ENCODE peak calls at places on chromosome 22, in four cellular contexts. One of them, this sample, is unnamed.

GRCh38 chr22:36971726-36972125 is 47.5 kb downstream of the TST start:
- DNase-seq in GM12878: no peak
- DNase-seq in K562: no peak
- DNase-seq in SK-N-SH: no peak
- DNase-seq in this sample: no peak

GRCh38 chr22:17171313-17172171 is 12.5 kb upstream of the HDHD5 start:
- DNase-seq in GM12878: no peak
- DNase-seq in K562: peak
- DNase-seq in SK-N-SH: peak
- DNase-seq in this sample: peak

GRCh38 chr22:28604961-28605360 is 74.7 kb downstream of the TTC28 start:
- DNase-seq in GM12878: no peak
- DNase-seq in K562: no peak
- DNase-seq in SK-N-SH: no peak
- DNase-seq in this sample: no peak

GRCh38 chr22:37643225-37643847 is 3.9 kb downstream of the SH3BP1 start:
- DNase-seq in GM12878: no peak
- DNase-seq in K562: peak
- DNase-seq in SK-N-SH: peak
- DNase-seq in this sample: peak

GRCh38 chr22:30889268-30889995 is 79.1 kb downstream of the MORC2 start:
- DNase-seq in GM12878: no peak
- DNase-seq in K562: no peak
- DNase-seq in SK-N-SH: peak
- DNase-seq in this sample: no peak

GRCh38 chr22:30556388-30556787 is 9.8 kb upstream of the SEC14L6 start:
- DNase-seq in GM12878: no peak
- DNase-seq in K562: no peak
- DNase-seq in SK-N-SH: peak
- DNase-seq in this sample: no peak

GRCh38 chr22:37904572-37905533 is 1.2 kb upstream of the MICALL1 start:
- DNase-seq in GM12878: no peak
- DNase-seq in K562: peak
- DNase-seq in SK-N-SH: peak
- DNase-seq in this sample: no peak

GRCh38 chr22:39414886-39415285 is 15.3 kb downstream of the TAB1 start:
- DNase-seq in GM12878: no peak
- DNase-seq in K562: no peak
- DNase-seq in SK-N-SH: no peak
- DNase-seq in this sample: no peak

GRCh38 chr22:24803064-24803542 is 2.9 kb upstream of the SGSM1 start:
- DNase-seq in GM12878: no peak
- DNase-seq in K562: peak
- DNase-seq in SK-N-SH: peak
- DNase-seq in this sample: peak

GRCh38 chr22:27115816-27116256 is 458.4 kb downstream of the MIAT start:
- DNase-seq in GM12878: no peak
- DNase-seq in K562: no peak
- DNase-seq in SK-N-SH: no peak
- DNase-seq in this sample: no peak

GRCh38 chr22:33302049-33302545 is 243.9 kb upstream of the SYN3 start:
- DNase-seq in GM12878: peak
- DNase-seq in K562: peak
- DNase-seq in SK-N-SH: peak
- DNase-seq in this sample: peak

GRCh38 chr22:24285245-24285644 is 14.6 kb downstream of the SPECC1L start:
- DNase-seq in GM12878: no peak
- DNase-seq in K562: no peak
- DNase-seq in SK-N-SH: no peak
- DNase-seq in this sample: no peak

GRCh38 chr22:37913233-37913721 is 7.2 kb downstream of the MICALL1 start:
- DNase-seq in GM12878: no peak
- DNase-seq in K562: peak
- DNase-seq in SK-N-SH: no peak
- DNase-seq in this sample: no peak

GRCh38 chr22:27825174-27825573 is 23.6 kb upstream of the MN1 start:
- DNase-seq in GM12878: no peak
- DNase-seq in K562: peak
- DNase-seq in SK-N-SH: no peak
- DNase-seq in this sample: peak

GRCh38 chr22:30920407-30920806 is 48.2 kb downstream of the MORC2 start:
- DNase-seq in GM12878: peak
- DNase-seq in K562: peak
- DNase-seq in SK-N-SH: peak
- DNase-seq in this sample: peak

GRCh38 chr22:37496651-37497599 is 10.7 kb upstream of the MFNG start:
- DNase-seq in GM12878: no peak
- DNase-seq in K562: no peak
- DNase-seq in SK-N-SH: peak
- DNase-seq in this sample: peak

GRCh38 chr22:38406617-38407016 is 48.4 kb downstream of the KCNJ4 start:
- DNase-seq in GM12878: no peak
- DNase-seq in K562: no peak
- DNase-seq in SK-N-SH: no peak
- DNase-seq in this sample: no peak

GRCh38 chr22:39248254-39248653 is 3.5 kb upstream of the PDGFB start:
- DNase-seq in GM12878: no peak
- DNase-seq in K562: no peak
- DNase-seq in SK-N-SH: no peak
- DNase-seq in this sample: no peak

GRCh38 chr22:28922540-28923244 is 39.3 kb downstream of the ZNRF3 start:
- DNase-seq in GM12878: no peak
- DNase-seq in K562: no peak
- DNase-seq in SK-N-SH: no peak
- DNase-seq in this sample: no peak

DNA sequence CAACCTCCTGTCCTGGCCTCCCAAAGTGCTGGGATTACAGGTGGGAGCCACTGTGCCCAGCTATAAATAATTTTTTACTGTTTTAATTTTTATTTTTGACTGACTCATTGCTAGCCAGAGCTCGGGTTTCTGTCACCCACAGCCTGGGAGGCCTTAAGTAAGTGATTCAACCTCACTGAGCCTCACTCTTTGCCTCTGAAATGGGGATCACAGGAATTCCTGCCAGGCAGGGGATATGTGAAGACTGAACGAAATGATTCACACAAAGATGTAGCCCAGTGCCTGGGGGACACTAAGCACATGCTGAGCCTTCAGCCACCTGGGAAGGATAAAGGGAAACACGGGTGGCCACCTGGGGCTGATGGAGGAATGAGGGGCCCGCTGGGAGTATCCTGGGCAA is 3.8 kb upstream of the LRRC74B start:
- DNase-seq in GM12878: no peak
- DNase-seq in K562: no peak
- DNase-seq in SK-N-SH: no peak
- DNase-seq in this sample: no peak
- TF ChIP-seq USF1 in GM12878: no peak
- TF ChIP-seq USF1 in K562: no peak
- TF ChIP-seq USF1 in SK-N-SH: no peak
- TF ChIP-seq USF1 in this sample: no peak

GRCh38 chr22:31977939-31978338 is 33.6 kb downstream of the YWHAH start:
- DNase-seq in GM12878: no peak
- DNase-seq in K562: no peak
- DNase-seq in SK-N-SH: no peak
- DNase-seq in this sample: no peak
- TF ChIP-seq USF1 in GM12878: no peak
- TF ChIP-seq USF1 in K562: no peak
- TF ChIP-seq USF1 in SK-N-SH: no peak
- TF ChIP-seq USF1 in this sample: no peak

GRCh38 chr22:35477911-35478582 is 62.6 kb upstream of the RASD2 start:
- DNase-seq in GM12878: no peak
- DNase-seq in K562: peak
- DNase-seq in SK-N-SH: peak
- DNase-seq in this sample: no peak
- TF ChIP-seq USF1 in GM12878: no peak
- TF ChIP-seq USF1 in K562: no peak
- TF ChIP-seq USF1 in SK-N-SH: no peak
- TF ChIP-seq USF1 in this sample: no peak

DNA sequence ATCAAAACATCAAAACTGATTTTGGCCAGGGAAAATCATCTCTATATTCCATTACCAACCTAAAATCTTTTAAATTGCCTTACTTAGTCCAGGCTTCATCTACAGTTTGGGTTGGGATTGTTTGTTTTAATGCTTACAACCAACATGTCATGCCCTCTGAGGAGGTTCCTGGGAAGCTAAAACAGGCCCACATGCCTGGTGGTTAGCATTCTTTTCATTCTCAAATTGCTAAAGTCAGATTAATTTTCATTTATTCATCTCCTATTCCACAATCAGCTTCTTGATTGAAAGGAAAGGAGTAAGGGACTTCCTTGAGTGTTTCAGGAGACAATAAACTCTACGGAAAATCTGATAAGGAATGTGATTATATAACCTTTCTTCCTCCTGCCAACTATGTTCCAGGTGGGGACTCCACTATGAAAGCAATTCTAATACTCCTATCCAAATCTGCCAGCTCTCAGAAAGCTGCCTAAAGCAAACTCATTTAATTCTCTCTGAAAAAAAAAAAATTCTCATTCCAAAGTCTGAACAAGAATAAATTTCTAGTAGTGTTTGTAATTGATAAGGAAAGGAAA is 30.8 kb downstream of the MRTFA start:
- DNase-seq in GM12878: no peak
- DNase-seq in K562: no peak
- DNase-seq in SK-N-SH: no peak
- DNase-seq in this sample: no peak
- TF ChIP-seq USF1 in GM12878: no peak
- TF ChIP-seq USF1 in K562: no peak
- TF ChIP-seq USF1 in SK-N-SH: no peak
- TF ChIP-seq USF1 in this sample: no peak

DNA sequence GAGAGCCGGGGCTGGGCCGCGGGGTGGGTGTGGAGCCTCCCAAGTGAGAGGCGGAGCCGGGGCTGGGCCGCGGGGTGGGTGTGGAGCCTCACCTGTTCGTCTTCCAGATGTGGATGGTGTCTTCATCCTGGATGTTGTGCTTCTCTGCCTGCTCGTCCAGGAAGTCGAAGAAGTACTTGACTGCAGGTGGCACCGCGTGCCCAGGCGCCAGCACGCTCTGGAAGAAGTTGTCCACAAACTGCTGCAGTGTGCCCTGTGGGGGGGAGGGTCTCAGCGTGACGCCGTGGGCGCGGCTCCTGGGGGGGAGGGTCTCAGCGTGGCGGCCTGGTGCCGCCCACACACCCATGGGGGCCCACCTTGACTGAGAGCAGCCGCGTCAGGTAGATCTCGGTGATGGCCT is 7.6 kb upstream of the MAPK11 start:
- DNase-seq in GM12878: no peak
- DNase-seq in K562: no peak
- DNase-seq in SK-N-SH: no peak
- DNase-seq in this sample: no peak
- TF ChIP-seq USF1 in GM12878: no peak
- TF ChIP-seq USF1 in K562: no peak
- TF ChIP-seq USF1 in SK-N-SH: no peak
- TF ChIP-seq USF1 in this sample: no peak

DNA sequence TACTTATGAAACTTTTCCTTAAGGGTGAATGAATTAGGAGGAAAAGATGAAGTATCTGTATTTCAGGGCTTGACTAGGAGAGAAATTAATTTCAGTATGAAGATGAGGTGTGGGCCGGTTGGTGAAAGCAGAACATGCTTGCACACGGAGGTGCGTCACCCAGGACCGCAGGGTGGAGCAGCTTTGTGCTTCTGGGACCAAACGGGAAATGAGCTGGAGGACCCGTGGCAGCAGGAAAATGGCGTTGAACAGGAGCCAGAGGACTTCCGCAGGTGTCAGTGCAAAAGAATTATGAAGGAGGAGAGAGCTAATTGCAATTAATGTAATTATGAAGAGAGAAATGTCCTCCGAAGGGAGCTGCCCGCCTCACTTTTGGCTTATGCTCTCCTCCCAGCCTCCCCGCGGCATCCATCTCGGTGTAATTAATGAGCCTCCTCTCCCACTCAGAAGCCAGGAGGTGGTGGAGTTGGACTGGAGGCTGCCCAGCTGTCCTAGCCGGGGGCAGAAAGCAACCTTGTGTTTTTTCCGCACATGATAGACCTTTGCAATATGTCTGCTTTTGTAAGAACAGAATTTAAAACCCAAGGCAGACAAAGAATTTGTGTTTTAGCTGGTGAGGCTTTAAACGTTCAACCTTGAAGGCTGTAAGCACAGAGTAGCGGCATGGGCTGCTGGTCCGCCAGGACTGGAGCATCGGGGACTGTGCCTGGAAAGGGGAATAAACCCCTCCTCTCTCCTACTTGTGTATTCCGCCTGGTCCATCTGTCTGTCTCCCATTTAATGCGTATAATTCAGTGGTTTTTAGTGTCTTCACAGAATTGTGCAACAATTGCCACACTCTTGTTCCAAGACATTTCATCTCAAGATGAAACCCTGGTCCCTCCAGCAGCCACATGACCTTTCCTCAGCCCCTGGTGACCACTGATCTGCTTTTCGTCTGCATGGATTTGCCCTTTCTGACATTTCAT is 180.7 kb downstream of the TBC1D22A start:
- DNase-seq in GM12878: no peak
- DNase-seq in K562: no peak
- DNase-seq in SK-N-SH: no peak
- DNase-seq in this sample: no peak
- TF ChIP-seq USF1 in GM12878: no peak
- TF ChIP-seq USF1 in K562: no peak
- TF ChIP-seq USF1 in SK-N-SH: no peak
- TF ChIP-seq USF1 in this sample: no peak

GRCh38 chr22:45102896-45103420 is 60.8 kb upstream of the NUP50 start:
- DNase-seq in GM12878: no peak
- DNase-seq in K562: no peak
- DNase-seq in SK-N-SH: no peak
- DNase-seq in this sample: no peak

GRCh38 chr22:45104313-45104712 is 59.4 kb upstream of the NUP50 start:
- DNase-seq in GM12878: no peak
- DNase-seq in K562: no peak
- DNase-seq in SK-N-SH: no peak
- DNase-seq in this sample: no peak

GRCh38 chr22:45103756-45104155 is 60.0 kb upstream of the NUP50 start:
- DNase-seq in GM12878: no peak
- DNase-seq in K562: no peak
- DNase-seq in SK-N-SH: no peak
- DNase-seq in this sample: peak

GRCh38 chr22:45099961-45100360 is 63.8 kb upstream of the NUP50 start:
- DNase-seq in GM12878: no peak
- DNase-seq in K562: no peak
- DNase-seq in SK-N-SH: no peak
- DNase-seq in this sample: no peak

DNA sequence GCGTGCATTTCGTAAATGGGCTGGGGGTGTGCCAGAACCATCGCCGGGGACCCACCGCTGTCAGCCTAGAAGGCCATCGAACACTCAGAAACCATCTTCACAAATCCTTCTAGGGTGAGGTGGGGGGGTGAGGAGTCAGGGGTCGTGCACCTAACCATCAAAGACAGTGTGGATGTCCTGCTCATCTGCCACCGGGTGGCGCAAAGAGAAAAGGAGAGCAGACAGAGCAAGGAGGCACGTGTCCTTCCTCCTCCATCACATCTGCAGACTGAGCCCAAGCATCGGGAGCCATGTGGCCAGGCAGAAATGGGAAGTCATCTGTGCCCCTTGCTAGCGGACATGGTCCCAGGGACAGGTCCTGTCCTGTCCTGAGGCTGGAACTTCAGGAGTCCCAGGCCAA is 61.9 kb upstream of the NUP50 start:
- DNase-seq in GM12878: no peak
- DNase-seq in K562: peak
- DNase-seq in SK-N-SH: peak
- DNase-seq in this sample: peak
- TF ChIP-seq USF1 in GM12878: peak
- TF ChIP-seq USF1 in K562: peak
- TF ChIP-seq USF1 in SK-N-SH: peak
- TF ChIP-seq USF1 in this sample: peak

This sample was measured in WTC11.